ENCODE peak calls at places on chromosomes 4 and X, in seven cellular contexts. H, M, U, V, Y, K and P are unnamed samples.

GRCh38 chr4:84698962-84699671 is 116.2 kb downstream of the CDS1 start:
- DNase-seq in H (no peak), M (no peak), U (no peak), V (no peak), Y (no peak), K (no peak), P (no peak)

GRCh38 chr4:168699224-168699878 is 202.5 kb downstream of the PALLD start:
- DNase-seq in H (no peak), M (no peak), U (no peak), V (no peak), Y (no peak), K (no peak), P (no peak)

GRCh38 chr4:10077492-10078335 is 38.9 kb downstream of the WDR1 start:
- DNase-seq in H (no peak), M (no peak), U (no peak), V (no peak), Y (no peak), K (peak), P (no peak)

GRCh38 chrX:40008841-40009461 is 88.8 kb downstream of the BCOR start:
- DNase-seq in H (no peak), M (peak), U (no peak), V (peak), Y (no peak), K (peak), P (no peak)

GRCh38 chrX:25021132-25021498 is 5.3 kb upstream of the ARX start:
- DNase-seq in H (no peak), M (no peak), U (peak), V (no peak), Y (no peak), K (no peak), P (no peak)

GRCh38 chrX:50813843-50814661 is at the start of gene SHROOM4:
- DNase-seq in H (peak), M (no peak), U (no peak), V (peak), Y (no peak), K (peak), P (peak)

GRCh38 chr4:140497776-140498636 is at the start of gene MGAT4D:
- DNase-seq in H (no peak), M (no peak), U (no peak), V (peak), Y (no peak), K (peak), P (no peak)

GRCh38 chr4:152014280-152014679 is 253.5 kb upstream of the GATB start:
- DNase-seq in H (no peak), M (no peak), U (no peak), V (no peak), Y (peak), K (no peak), P (no peak)

GRCh38 chr4:83490876-83491450 is 6.1 kb upstream of the ABRAXAS1 start:
- DNase-seq in H (peak), M (no peak), U (peak), V (peak), Y (peak), K (peak), P (peak)

GRCh38 chr4:75512336-75513211 is 1.6 kb downstream of the RCHY1 start:
- DNase-seq in H (peak), M (no peak), U (no peak), V (peak), Y (peak), K (peak), P (peak)

GRCh38 chr4:122224348-122224747 is 72.2 kb downstream of the BLTP1 start:
- DNase-seq in H (peak), M (no peak), U (peak), V (peak), Y (peak), K (peak), P (peak)

GRCh38 chr4:2788532-2789103 is 4.3 kb upstream of the SH3BP2 start:
- DNase-seq in H (peak), M (peak), U (no peak), V (no peak), Y (no peak), K (peak), P (no peak)

GRCh38 chr4:170497105-170497504 is 407.3 kb upstream of the AADAT start:
- DNase-seq in H (peak), M (no peak), U (no peak), V (peak), Y (no peak), K (peak), P (peak)

DNA sequence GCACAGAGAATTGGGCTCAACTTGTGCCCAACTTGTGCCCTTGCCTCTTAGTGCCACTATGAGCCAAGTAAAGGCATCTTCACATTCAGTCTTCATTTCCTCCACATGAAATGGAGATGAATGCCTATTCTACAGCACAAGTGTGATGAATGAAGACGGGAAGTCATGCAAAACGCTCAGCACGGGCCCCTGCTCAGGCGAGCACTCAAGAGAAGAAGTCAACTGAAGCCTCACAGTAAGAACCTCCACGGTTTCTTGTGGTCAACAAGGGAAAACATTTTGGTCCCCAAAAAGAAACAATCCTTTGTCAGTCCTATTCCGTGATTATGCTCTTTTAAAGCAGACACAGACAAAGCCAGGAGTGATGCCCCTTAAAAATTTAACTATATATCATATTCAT is 87.0 kb downstream of the IRF2 start:
- DNase-seq in H (no peak), M (no peak), U (no peak), V (no peak), Y (no peak), K (no peak), P (no peak)
- H3K4me3 ChIP-seq in H (no peak), M (no peak), U (no peak), V (no peak), Y (no peak), K (no peak), P (no peak)

DNA sequence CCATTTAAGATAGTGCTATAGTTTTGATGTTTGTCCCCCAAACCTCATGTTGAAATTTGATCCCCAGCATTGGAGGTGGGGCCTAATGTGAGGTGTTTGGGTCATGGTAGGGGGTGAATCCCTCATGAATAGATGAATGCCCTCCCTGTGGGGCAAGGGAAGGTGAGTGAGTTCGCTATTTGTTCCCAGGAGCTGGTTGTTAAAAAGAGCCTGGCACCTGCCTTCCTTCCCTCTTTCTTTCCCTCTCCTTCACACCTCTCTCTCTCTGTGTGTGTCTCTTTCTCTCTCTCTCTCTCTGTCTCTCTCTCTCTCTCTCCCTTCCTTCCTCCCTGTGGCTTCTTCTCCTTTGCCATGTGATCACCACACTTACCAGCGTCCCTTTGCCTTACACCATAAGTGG is 160.7 kb downstream of the AASDH start:
- DNase-seq in H (no peak), M (no peak), U (no peak), V (no peak), Y (no peak), K (no peak), P (no peak)
- H3K4me3 ChIP-seq in H (no peak), M (no peak), U (no peak), V (no peak), Y (no peak), K (no peak), P (no peak)

GRCh38 chrX:633043-633654 is 2.6 kb downstream of the SHOX start:
- DNase-seq in H (no peak), M (no peak), U (no peak), V (no peak), Y (no peak), K (no peak), P (no peak)
- H3K4me3 ChIP-seq in H (peak), M (no peak), U (no peak), V (no peak), Y (no peak), K (no peak), P (no peak)

DNA sequence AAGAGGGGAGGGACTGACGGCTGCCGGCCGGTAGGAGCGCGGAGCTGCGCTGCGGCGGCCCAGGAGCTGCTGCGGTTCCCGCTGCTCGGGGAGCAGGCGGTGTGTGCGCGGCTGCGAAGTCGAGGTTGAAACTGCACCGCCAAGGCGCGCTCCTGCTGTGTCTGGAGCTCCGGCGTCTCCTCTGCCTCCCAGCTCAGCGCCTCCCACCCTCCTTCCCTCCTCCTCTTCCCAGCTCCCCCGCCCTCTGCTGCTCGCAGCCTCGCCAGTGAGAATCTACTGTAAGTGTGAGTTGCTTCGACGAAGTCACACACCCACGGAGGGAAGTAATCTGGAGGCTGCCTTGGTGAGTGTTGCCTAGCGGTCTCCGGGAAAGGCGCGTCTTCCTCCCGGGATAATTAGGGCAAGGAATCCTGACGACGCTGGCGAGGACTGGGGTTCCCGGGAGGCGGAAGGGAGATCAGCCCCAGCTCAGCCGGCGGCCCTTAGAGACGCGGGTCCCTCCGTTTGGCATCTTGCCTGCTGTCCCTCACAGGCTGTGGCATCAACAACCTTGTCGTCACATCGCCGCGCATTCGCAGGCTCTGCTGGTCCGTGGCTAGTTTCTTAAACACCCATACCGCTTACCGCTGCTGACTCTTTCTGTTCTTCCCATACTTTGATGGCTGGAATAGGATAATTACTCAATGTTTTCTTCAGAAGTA is at the start of gene EPHA5:
- DNase-seq in H (peak), M (peak), U (no peak), V (peak), Y (no peak), K (peak), P (peak)
- H3K4me3 ChIP-seq in H (peak), M (peak), U (peak), V (peak), Y (no peak), K (peak), P (peak)

DNA sequence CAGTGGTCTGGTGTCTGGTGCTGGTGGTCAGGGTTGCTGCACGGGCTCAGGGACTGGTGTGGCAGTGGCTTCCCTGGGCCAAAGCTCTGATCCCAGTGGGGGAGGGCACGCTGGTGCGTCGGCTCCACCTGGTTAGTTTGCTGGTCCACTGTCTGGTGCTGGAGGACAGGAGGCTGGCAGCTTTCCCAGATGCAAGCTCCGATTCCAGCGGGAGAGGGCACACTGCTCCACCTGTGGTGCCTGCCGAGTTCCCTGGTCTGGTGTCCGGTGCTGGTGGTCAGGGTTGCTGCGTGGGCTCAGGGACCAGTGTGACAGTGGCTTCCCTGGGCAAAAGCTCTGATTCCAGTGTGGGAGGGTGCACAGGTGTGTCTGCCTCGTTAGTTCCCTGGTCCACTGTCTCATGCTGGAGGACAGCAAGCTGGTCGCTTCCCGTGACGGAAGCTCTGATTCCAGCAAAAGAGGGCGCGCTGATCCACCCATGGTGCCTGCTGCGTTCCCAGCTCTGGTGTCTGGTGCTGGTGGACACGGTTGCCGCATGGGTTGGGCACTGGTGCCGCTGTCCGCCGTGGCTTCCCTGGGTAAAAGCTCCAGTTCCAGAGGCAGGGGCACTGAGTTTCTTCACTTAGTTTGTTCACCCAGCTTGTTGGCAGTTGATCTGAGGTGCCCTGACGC is 5.8 kb downstream of the VMA21 start:
- DNase-seq in H (no peak), M (no peak), U (no peak), V (no peak), Y (no peak), K (no peak), P (no peak)
- H3K4me3 ChIP-seq in H (no peak), M (no peak), U (no peak), V (no peak), Y (no peak), K (no peak), P (no peak)

DNA sequence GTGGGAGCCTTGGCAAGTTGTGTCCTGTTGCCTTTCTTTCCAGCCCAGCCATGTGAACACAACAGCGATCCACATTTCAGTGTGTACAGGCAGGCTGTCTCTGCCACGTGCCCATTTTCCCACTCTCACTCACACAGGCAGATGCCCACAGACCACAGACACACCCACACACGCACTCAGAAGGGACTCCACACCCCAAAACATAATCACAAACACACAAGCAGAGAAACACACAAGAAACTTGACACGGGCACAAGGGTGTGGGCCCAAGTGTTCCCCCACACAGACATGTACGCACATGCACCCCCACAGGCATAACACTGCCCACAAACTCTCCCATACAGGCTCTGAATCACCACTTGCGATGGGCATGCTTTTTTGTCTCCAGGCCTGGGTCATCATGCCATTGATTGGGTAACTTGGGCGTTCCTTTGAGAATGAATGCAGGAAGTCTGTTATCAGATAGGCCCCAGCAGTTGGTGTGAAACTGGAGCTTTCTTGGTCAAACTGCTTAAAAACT is 84.3 kb downstream of the NBDY start:
- DNase-seq in H (peak), M (peak), U (no peak), V (peak), Y (peak), K (peak), P (peak)
- H3K4me3 ChIP-seq in H (peak), M (peak), U (no peak), V (no peak), Y (peak), K (peak), P (no peak)

DNA sequence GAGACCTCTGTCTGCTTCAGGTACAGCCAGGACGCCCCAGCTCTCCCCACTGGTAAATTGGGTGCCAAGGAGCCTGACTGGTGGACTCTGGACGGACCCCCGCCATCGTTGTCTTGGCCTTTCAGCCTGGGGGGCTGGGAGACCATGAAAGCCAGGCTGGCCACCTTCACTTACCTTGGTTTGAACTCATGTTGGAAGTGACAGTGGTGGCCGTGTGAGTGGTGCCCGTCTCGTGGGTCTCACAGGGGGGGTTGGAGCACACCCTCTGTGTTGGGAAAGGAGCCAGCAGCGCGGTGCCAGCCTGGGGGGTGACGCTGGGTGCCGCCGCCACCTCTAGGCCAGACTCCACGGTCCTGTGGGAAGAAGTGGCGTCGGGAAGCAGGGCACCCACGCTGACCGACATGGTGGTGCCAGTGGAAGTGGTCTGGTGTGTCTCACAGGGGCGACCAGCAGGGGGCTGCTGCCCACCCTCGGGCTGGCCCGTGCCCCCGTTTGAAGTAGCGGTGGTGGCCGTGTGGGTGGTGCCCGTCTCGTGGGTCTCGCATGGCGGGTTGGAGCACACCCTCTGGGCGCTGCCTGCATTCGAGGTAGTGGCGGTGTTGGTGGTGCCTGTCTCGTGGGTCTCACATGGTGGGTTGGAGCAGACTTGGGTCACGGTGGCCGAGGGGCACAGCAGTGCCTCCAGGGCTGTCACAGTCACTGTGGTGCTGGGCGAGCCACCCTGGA is 9.6 kb upstream of the RENBP start:
- DNase-seq in H (no peak), M (no peak), U (no peak), V (no peak), Y (no peak), K (no peak), P (no peak)
- H3K4me3 ChIP-seq in H (no peak), M (no peak), U (no peak), V (no peak), Y (no peak), K (no peak), P (no peak)